ENCODE peak calls at places on chromosomes 3 and 15, in four cellular contexts. D is IMR-90, B is hepatocyte, K is psoas muscle. H is an unnamed sample.

GRCh38 chr3:171671709-171672108 is 138.6 kb downstream of the PLD1 start:
- DNase-seq in K (no peak), D (no peak), B (no peak), H (no peak)

GRCh38 chr3:124758851-124759635 is 28.8 kb downstream of the UMPS start:
- DNase-seq in K (no peak), B (no peak), D (no peak), H (no peak)

GRCh38 chr3:119794971-119795612 is 13.2 kb downstream of the NR1I2 start:
- DNase-seq in K (no peak), D (no peak), B (peak; percentile 86), H (no peak)

GRCh38 chr3:39065197-39065596 is 13.4 kb downstream of the WDR48 start:
- DNase-seq in D (peak; percentile 60), B (peak; percentile 34), K (no peak), H (no peak)

GRCh38 chr15:60576515-60576914 is 97.6 kb upstream of the ICE2 start:
- DNase-seq in B (no peak), D (no peak), K (no peak), H (no peak)

GRCh38 chr15:64622410-64623260 is 152.8 kb downstream of the RBPMS2 start:
- DNase-seq in K (no peak), D (no peak), B (no peak), H (no peak)

GRCh38 chr3:16319723-16320122 is 54.7 kb downstream of the OXNAD1 start:
- DNase-seq in D (no peak), K (no peak), B (no peak), H (no peak)

GRCh38 chr3:50304601-50305000 is 1.2 kb upstream of the HYAL1 start:
- DNase-seq in D (peak; percentile 74), B (no peak), K (no peak), H (no peak)

GRCh38 chr3:195813916-195814486 is 2.3 kb upstream of the MUC4 start:
- DNase-seq in B (no peak), K (no peak), D (no peak), H (no peak)

GRCh38 chr3:146589899-146590508 is 15.1 kb downstream of the PLSCR5 start:
- DNase-seq in K (no peak), D (peak; percentile 52), B (peak; percentile 63), H (peak; percentile 55)

GRCh38 chr15:98826658-98827057 is 178.3 kb downstream of the IGF1R start:
- DNase-seq in K (no peak), B (no peak), D (no peak), H (no peak)

DNA sequence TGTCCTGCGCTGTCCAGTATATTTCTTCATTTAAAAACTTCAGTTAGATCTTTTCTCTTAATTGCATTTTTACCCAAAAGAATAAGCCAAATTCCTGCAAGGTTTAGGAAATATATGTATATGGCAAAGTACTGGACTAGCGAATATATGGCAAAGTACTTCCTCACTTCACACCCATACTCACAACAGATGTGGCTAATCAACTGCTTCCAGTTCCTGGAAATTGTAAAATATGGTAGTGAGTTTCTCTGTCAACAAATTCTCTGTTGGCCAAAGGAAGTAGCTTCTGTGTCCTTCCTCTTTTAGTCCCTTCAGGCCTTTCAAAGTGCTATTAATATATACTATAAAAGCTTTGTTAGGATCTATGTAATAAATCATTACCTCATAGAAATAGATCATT is 22.0 kb downstream of the GPR15 start:
- DNase-seq in D (no peak), B (no peak), K (no peak), H (no peak)
- H3K27ac ChIP-seq in D (no peak overlapping the region), B (no peak overlapping the region), K (no peak overlapping the region), H (no peak overlapping the region)

GRCh38 chr3:42501321-42501680 is 1.1 kb upstream of the VIPR1 start:
- DNase-seq in B (no peak), K (no peak), D (no peak), H (no peak)

GRCh38 chr3:42502429-42503250 is at the start of gene VIPR1:
- DNase-seq in B (peak; percentile 93), K (peak; percentile 73), D (no peak), H (peak; percentile 92)

GRCh38 chr3:42503251-42503924 is 945 bp downstream of the VIPR1 start:
- DNase-seq in D (no peak), B (no peak), K (no peak), H (no peak)

GRCh38 chr3:42500909-42501308 is 1.5 kb upstream of the VIPR1 start:
- DNase-seq in B (no peak), D (no peak), K (no peak), H (no peak)

DNA sequence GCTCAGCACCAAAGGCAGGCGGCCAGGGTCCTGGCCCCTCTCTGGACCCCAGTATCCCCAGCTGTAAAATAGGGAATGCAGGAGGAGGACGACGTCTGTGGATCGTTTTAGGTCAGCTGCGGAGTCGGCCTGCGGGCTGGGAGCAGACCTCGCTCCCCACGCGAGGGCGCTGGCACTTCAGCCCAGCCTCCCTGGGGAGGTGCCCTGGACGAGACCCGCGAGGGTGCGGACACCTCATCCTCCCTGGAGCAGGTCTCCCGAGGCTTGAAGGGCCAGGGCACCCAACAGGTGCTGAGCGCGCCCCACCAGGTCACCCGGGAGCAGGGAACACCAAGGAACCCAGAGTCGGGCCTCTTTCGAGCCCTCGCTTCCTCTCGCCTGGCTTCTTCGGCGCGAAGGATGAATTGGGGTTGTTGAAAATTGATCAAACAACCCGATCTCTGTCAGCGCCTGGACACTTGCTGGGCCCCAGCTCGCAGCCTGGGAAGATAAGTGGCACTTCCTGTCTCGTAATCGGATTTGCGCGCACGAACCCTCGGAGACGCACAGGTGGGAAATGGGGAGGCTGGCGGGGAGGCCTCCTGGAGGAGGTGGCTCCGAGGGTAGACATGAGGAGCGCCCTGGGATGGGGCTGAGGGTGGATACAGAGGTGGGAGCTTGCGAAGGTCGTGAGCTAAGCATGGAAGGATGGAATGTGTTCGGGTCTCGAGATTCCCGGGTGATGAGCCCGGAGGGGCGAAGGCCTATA is 588 bp upstream of the VIPR1 start:
- DNase-seq in K (peak; percentile 67), D (peak; percentile 2), B (peak; percentile 82), H (peak; percentile 85)
- H3K9me3 ChIP-seq in K (no peaks in the 10 kb centered on the region), D (no peaks in the 10 kb centered on the region), B (no peaks in the 10 kb centered on the region), H (no peaks in the 10 kb centered on the region)

DNA sequence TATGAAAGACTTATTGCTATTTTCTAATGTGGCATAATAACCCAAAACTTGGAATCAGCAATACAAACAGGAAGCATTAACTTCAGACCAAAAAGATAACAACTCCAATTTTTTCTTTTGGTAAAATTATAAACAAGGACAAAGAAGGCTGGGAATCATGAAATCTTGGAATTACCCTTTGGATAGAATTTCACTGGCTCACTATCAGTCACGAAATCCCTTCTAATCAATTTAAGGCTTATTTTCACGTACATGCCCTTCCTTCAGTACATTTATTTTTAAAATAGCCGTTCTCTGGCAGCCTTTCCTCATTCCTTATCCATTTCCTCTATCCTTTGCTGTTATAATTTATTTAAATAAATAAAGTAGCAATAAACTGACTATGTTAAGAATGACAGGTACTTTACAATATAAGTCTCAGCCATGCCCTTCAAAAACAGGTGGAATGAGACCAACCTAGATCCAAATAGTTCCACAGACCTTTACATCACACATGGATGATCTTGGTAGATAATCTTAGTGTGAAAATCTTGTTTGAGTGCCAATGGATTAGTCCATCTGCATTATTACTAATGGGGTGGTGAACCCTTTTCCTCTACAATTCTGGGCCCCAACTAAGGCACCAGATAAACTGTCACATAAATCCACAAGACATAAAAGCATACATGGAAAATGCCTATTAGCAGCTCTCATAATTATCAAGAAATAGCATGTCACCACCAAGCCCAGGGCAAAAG is 38.9 kb downstream of the ABI3BP start:
- DNase-seq in K (no peak), D (peak; percentile 47), B (no peak), H (no peak)
- H3K27ac ChIP-seq in K (no peak overlapping the region), D (no peak overlapping the region), B (no peak overlapping the region), H (no peak overlapping the region)

GRCh38 chr15:25179673-25180511 is 225.1 kb downstream of the SNRPN start:
- DNase-seq in K (peak; percentile 8), B (no peak), D (no peak), H (peak; percentile 1)

GRCh38 chr15:25181290-25182097 is 226.7 kb downstream of the SNRPN start:
- DNase-seq in D (no peak), B (no peak), K (peak; percentile 26), H (peak; percentile 6)

GRCh38 chr15:25178835-25179672 is 224.3 kb downstream of the SNRPN start:
- DNase-seq in K (peak; percentile 39), B (no peak), D (no peak), H (peak; percentile 2)

GRCh38 chr15:25182098-25182478 is 227.3 kb downstream of the SNRPN start:
- DNase-seq in B (no peak), K (no peak), D (no peak), H (no peak)

DNA sequence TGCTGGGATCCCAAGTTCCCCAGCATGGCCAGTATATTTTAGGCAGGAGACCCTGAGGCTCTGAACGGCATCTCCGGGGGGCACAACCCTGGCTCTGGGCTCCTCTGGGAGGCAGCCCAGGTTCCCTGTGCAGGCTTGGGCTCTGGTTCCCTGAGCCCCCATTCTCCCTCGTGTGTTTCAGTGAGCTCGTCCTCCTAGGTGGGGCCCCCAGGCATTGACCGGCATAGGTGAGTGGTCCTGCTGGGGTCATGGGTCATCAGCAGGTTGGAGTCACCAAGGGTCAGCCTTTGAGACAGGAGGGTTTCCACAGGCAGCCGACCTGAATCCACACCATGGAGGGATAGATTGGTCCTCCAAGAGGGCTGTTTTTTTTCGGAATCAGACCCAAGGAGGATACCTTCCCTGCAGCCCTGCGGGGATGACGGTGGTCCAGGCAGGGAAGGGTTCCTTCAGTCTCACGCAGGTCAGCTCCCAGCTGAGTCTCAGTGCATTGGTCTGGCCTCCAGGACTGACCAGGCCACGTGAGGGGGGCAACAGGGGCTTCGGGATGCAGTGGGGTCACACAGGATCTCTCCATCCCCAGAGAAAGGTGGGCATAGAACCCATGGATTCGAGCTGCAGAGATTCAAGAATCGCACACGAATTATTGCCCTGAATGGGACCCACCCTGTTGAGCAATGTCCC is 226.0 kb downstream of the SNRPN start:
- DNase-seq in K (no peak), B (no peak), D (no peak), H (peak; percentile 12)
- H3K9me3 ChIP-seq in K (no peaks in the 10 kb centered on the region), B (no peaks in the 10 kb centered on the region), D (peaks cover 83% of the 10 kb centered on the region), H (no peaks in the 10 kb centered on the region)

GRCh38 chr3:55554621-55555020 is 67.5 kb upstream of the WNT5A start:
- DNase-seq in D (no peak), K (no peak), B (peak; percentile 61), H (no peak)
- H3K27ac ChIP-seq in D (no peak overlapping the region), K (no peak overlapping the region), B (peak overlapping the region; percentile 82), H (no peak overlapping the region)

DNA sequence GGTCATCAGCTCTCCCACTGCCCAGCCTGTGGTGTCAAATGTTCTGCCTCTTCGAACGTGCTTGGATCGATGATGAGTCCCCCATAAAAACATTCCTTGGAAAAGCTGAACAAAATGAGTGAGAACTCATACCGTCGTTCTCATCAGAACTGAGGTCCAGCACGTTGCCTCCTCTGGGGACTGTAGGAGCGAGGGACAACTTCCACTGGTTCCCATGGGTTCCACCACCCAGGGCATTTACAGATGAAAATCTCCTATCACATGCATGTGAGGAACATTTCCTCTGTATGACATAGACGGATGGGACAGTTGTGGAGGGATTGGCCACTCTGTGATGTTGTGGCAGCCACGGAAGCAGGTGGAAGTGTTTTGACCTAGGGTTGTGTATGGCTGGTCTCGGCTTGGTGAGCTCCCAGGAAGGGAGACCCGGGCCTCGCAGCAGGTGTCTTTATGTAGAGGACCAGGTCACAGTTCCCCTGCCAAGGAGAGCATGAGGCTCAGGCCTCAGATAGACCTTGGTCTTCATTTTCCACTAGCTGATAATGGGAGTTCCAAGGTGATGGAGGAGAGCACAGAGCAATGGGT is 113.0 kb downstream of the SNRPN start:
- DNase-seq in D (no peak), K (no peak), B (no peak), H (no peak)
- H3K9me3 ChIP-seq in D (peaks cover 100% of the 10 kb centered on the region), K (peaks cover 98% of the 10 kb centered on the region), B (peaks cover 57% of the 10 kb centered on the region), H (peaks cover 97% of the 10 kb centered on the region)

H was measured in right cardiac atrium.